ENCODE peak calls at places on chromosomes 4 and X, in seven cellular contexts. N is GM12865, M is endothelial cell, Z is NB4, Y is fibroblast of lung, I is tibial artery, D is WTC11. U is an unnamed sample.

GRCh38 chr4:108849611-108850406 is 87.0 kb upstream of the ETNPPL start:
- DNase-seq in N (peak), M (no peak), Z (no peak), Y (peak), I (no peak), D (no peak), U (no peak)

GRCh38 chr4:150215601-150216000 is 137.4 kb downstream of the DCLK2 start:
- DNase-seq in N (no peak), M (no peak), Z (no peak), Y (no peak), I (no peak), D (no peak), U (no peak)

GRCh38 chrX:134144231-134144630 is 92.8 kb upstream of the CCDC160 start:
- DNase-seq in N (peak), M (no peak), Z (peak), Y (peak), I (no peak), D (no peak), U (peak)

GRCh38 chr4:150224896-150225591 is 146.8 kb downstream of the DCLK2 start:
- DNase-seq in N (no peak), M (no peak), Z (no peak), Y (peak), I (no peak), D (no peak), U (no peak)

GRCh38 chrX:7146703-7147430 is 645 bp upstream of the STS start:
- DNase-seq in N (peak), M (no peak), Z (no peak), Y (peak), I (peak), D (no peak), U (peak)

GRCh38 chrX:48966796-48967579 is 4.7 kb downstream of the KCND1 start:
- DNase-seq in N (no peak), M (no peak), Z (no peak), Y (peak), I (no peak), D (no peak), U (no peak)

GRCh38 chr4:11079171-11079570 is 349.5 kb downstream of the HS3ST1 start:
- DNase-seq in N (no peak), M (no peak), Z (no peak), Y (no peak), I (no peak), D (no peak), U (no peak)

GRCh38 chrX:101450951-101451350 is 34.3 kb upstream of the ARMCX4 start:
- DNase-seq in N (no peak), M (no peak), Z (no peak), Y (peak), I (no peak), D (no peak), U (no peak)

GRCh38 chr4:94345984-94346383 is 3.3 kb upstream of the HPGDS start:
- DNase-seq in N (no peak), M (no peak), Z (no peak), Y (no peak), I (no peak), D (no peak), U (no peak)

GRCh38 chrX:37746268-37746931 is 33.5 kb upstream of the CYBB start:
- DNase-seq in N (peak), M (no peak), Z (peak), Y (no peak), I (no peak), D (no peak), U (peak)

GRCh38 chr4:80049402-80049801 is 23.6 kb downstream of the ANTXR2 start:
- DNase-seq in N (no peak), M (no peak), Z (peak), Y (no peak), I (no peak), D (no peak), U (no peak)

GRCh38 chr4:59971952-59972351 is 1228.2 kb upstream of the ADGRL3 start:
- DNase-seq in N (no peak), M (no peak), Z (no peak), Y (no peak), I (no peak), D (no peak), U (no peak)

GRCh38 chrX:44071070-44071645 is 98.0 kb upstream of the NDP start:
- DNase-seq in N (no peak), M (no peak), Z (no peak), Y (peak), I (no peak), D (no peak), U (no peak)

GRCh38 chr4:52783069-52783468 is 31.8 kb upstream of the ERVMER34-1 start:
- DNase-seq in N (no peak), M (no peak), Z (no peak), Y (no peak), I (no peak), D (no peak), U (no peak)

GRCh38 chr4:73447701-73448100 is 11.7 kb downstream of the AFP start:
- DNase-seq in N (no peak), M (no peak), Z (no peak), Y (peak), I (no peak), D (no peak), U (no peak)

GRCh38 chrX:57177070-57177469 is 39.9 kb upstream of the SPIN2A start:
- DNase-seq in N (no peak), M (no peak), Z (no peak), Y (no peak), I (no peak), D (no peak), U (no peak)

DNA sequence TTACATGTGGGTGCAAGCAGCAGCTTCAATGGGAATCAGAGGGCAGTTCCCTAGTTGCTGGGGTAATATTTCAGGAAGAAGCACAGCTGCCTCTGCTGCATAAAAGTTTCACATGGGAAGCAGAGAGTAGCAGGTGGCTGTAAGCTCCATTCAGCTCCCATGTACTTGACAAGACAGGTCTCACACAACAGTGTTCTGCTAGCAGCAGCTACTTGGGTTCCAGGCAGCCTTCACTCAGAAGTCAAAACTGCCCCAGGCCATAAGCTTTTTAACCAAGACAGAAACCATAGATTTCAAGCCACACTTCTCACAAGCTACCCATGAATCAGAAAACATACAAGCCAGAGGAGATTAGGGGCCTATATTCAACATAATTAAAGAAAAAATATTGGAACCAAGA is 41.4 kb upstream of the SPIN2A start:
- DNase-seq in N (no peak), M (no peak), Z (no peak), Y (no peak), I (no peak), D (no peak), U (no peak)
- TF ChIP-seq CTCF in N (no peak), M (no peak), Z (no peak), Y (no peak), I (no peak), D (no peak), U (no peak)

GRCh38 chr4:26857278-26858034 is 3.2 kb upstream of the STIM2 start:
- DNase-seq in N (peak), M (peak), Z (peak), Y (peak), I (peak), D (peak), U (peak)
- TF ChIP-seq CTCF in N (peak), M (no peak), Z (no peak), Y (no peak), I (no peak), D (no peak), U (peak)

GRCh38 chr4:21953653-21954052 is 5.1 kb upstream of the KCNIP4 start:
- DNase-seq in N (no peak), M (no peak), Z (no peak), Y (no peak), I (no peak), D (no peak), U (no peak)
- TF ChIP-seq CTCF in N (no peak), M (no peak), Z (no peak), Y (no peak), I (no peak), D (no peak), U (no peak)

GRCh38 chr4:185242749-185243533 is 33.5 kb downstream of the SNX25 start:
- DNase-seq in N (no peak), M (no peak), Z (peak), Y (peak), I (no peak), D (no peak), U (no peak)
- TF ChIP-seq CTCF in N (no peak), M (no peak), Z (no peak), Y (no peak), I (no peak), D (no peak), U (no peak)

DNA sequence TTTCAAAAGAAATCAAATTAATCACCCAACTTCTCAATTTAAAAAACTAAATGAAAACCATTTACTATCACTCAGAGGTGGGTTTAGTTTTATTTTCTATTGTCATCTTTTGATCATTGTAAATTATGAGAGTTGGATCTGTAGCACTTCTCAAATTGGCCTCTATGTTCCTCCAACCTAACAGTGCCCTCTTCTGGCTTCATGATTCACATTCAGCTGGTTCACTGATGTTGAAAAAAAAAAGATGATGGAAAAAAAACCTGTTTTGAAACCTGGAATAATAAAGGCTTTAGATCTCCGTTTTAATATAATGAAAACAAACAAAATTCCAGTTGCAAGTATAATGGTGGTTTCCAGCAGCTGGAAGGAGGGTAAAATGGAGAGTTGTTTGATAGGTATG is 2.4 kb upstream of the NBDY start:
- DNase-seq in N (peak), M (no peak), Z (peak), Y (peak), I (no peak), D (no peak), U (peak)
- TF ChIP-seq CTCF in N (peak), M (no peak), Z (peak), Y (peak), I (peak), D (no peak), U (peak)

DNA sequence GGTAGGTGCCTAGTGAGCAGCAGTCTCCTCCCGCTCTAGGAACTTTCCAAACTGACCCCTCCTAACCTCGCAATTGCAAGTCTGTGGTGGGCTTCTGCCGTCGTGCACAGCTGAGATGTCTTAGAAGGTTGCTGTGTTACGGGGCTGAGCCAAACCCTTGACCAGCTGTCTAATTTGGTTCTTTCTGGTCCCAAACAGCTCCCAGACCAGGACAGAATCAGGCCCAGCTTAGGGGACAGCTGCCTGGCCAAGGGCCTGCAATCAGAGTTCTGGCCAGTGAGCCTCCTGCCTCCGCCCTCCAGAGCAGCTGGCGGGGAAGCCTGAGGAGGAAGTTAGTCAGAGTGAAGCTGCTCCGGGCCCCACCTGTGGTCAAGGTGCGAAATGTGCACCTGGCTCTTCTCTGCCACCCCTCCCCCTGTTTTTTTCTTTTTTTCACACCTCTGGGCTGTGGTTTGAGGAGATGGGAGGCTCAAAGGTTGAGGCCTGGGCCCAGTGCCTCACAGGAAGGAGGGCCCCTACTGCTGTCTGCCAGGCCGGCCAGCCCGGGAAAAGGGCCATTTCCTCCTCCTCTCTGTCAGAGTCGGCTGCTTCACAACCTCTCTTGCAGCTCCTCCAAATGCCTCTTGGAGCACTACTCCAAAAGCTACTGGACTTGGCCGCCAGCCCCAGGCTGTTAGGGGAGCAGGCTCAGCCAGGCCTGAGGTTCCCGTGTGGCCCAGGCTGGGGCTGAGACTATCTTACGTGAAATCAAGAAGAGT is 4.2 kb upstream of the CXCR3 start:
- DNase-seq in N (peak), M (peak), Z (peak), Y (peak), I (peak), D (peak), U (peak)
- TF ChIP-seq CTCF in N (no peak), M (no peak), Z (peak), Y (no peak), I (no peak), D (no peak), U (no peak)

GRCh38 chr4:98506462-98507132 is 151.8 kb downstream of the TSPAN5 start:
- DNase-seq in N (no peak), M (peak), Z (peak), Y (no peak), I (no peak), D (peak), U (no peak)
- TF ChIP-seq CTCF in N (no peak), M (no peak), Z (peak), Y (peak), I (no peak), D (peak), U (no peak)

GRCh38 chrX:23667239-23668177 is at the start of gene PRDX4:
- DNase-seq in N (peak), M (peak), Z (peak), Y (peak), I (peak), D (peak), U (peak)
- TF ChIP-seq CTCF in N (no peak), M (no peak), Z (no peak), Y (no peak), I (no peak), D (no peak), U (no peak)

GRCh38 chr4:156931267-156931666 is 40.3 kb downstream of the PDGFC start:
- DNase-seq in N (no peak), M (no peak), Z (no peak), Y (peak), I (no peak), D (no peak), U (no peak)
- TF ChIP-seq CTCF in N (no peak), M (no peak), Z (no peak), Y (no peak), I (no peak), D (no peak), U (no peak)

U was measured in GM10248.